ENCODE peak calls at places on chromosomes 7 and 10, in ten cellular contexts. O, D, T, P, X, E, Z, Q, R and V are unnamed samples.

GRCh38 chr10:79066460-79067240 is 2.1 kb upstream of the ZMIZ1 start:
- DNase-seq in O (peak), D (peak), T (peak), P (no peak), X (peak), E (no peak), Z (no peak), Q (no peak), R (peak), V (peak)

GRCh38 chr7:31119249-31119648 is 67.1 kb downstream of the ADCYAP1R1 start:
- DNase-seq in O (no peak), D (no peak), T (no peak), P (no peak), X (no peak), E (peak), Z (no peak), Q (no peak), R (no peak), V (no peak)

GRCh38 chr7:108045669-108046068 is 42.7 kb upstream of the LAMB1 start:
- DNase-seq in O (no peak), D (no peak), T (no peak), P (no peak), X (no peak), E (no peak), Z (no peak), Q (no peak), R (no peak), V (no peak)

GRCh38 chr7:128878226-128879105 is 15.8 kb downstream of the ATP6V1F start:
- DNase-seq in O (peak), D (no peak), T (no peak), P (no peak), X (no peak), E (no peak), Z (peak), Q (no peak), R (no peak), V (no peak)

GRCh38 chr10:112122827-112123226 is 60.7 kb downstream of the GPAM start:
- DNase-seq in O (no peak), D (no peak), T (no peak), P (no peak), X (no peak), E (no peak), Z (no peak), Q (no peak), R (no peak), V (no peak)

GRCh38 chr7:141920281-141920680 is 4.1 kb downstream of the OR9A4 start:
- DNase-seq in O (no peak), D (no peak), T (no peak), P (no peak), X (no peak), E (no peak), Z (no peak), Q (no peak), R (no peak), V (no peak)

GRCh38 chr7:18702071-18702829 is 206.7 kb downstream of the HDAC9 start:
- DNase-seq in O (no peak), D (no peak), T (no peak), P (no peak), X (peak), E (no peak), Z (no peak), Q (no peak), R (no peak), V (no peak)

GRCh38 chr7:102925962-102926825 is 13.4 kb downstream of the LRRC17 start:
- DNase-seq in O (no peak), D (no peak), T (no peak), P (no peak), X (peak), E (no peak), Z (no peak), Q (no peak), R (no peak), V (no peak)

GRCh38 chr10:43869669-43870322 is 221.1 kb upstream of the ZNF32 start:
- DNase-seq in O (no peak), D (no peak), T (no peak), P (no peak), X (no peak), E (no peak), Z (no peak), Q (no peak), R (no peak), V (no peak)

GRCh38 chr10:87818505-87819273 is 663 bp upstream of the ATAD1 start:
- DNase-seq in O (no peak), D (peak), T (peak), P (no peak), X (peak), E (peak), Z (no peak), Q (peak), R (no peak), V (peak)

GRCh38 chr7:87474533-87475358 is 734 bp downstream of the ABCB4 start:
- DNase-seq in O (no peak), D (no peak), T (no peak), P (no peak), X (no peak), E (no peak), Z (no peak), Q (peak), R (no peak), V (peak)

GRCh38 chr7:70392870-70393269 is 739.1 kb upstream of the GALNT17 start:
- DNase-seq in O (no peak), D (no peak), T (no peak), P (no peak), X (no peak), E (no peak), Z (no peak), Q (no peak), R (no peak), V (no peak)

GRCh38 chr7:95700917-95701316 is 71.4 kb upstream of the DYNC1I1 start:
- DNase-seq in O (no peak), D (no peak), T (no peak), P (no peak), X (peak), E (no peak), Z (no peak), Q (no peak), R (no peak), V (no peak)

GRCh38 chr7:153193144-153193595 is 433.6 kb downstream of the ACTR3B start:
- DNase-seq in O (peak), D (peak), T (no peak), P (no peak), X (peak), E (no peak), Z (peak), Q (no peak), R (no peak), V (peak)
- TF ChIP-seq CTCF in O (peak), D (no peak), T (no peak), P (peak), X (peak), E (no peak), Z (peak), Q (peak), R (peak), V (peak)

GRCh38 chr10:54826994-54827560 is 26.0 kb upstream of the PCDH15 start:
- DNase-seq in O (no peak), D (no peak), T (no peak), P (no peak), X (no peak), E (no peak), Z (no peak), Q (no peak), R (no peak), V (no peak)
- TF ChIP-seq CTCF in O (no peak), D (no peak), T (no peak), P (no peak), X (no peak), E (no peak), Z (no peak), Q (no peak), R (no peak), V (no peak)

GRCh38 chr7:134690016-134690415 is 43.4 kb downstream of the BPGM start:
- DNase-seq in O (no peak), D (peak), T (no peak), P (no peak), X (no peak), E (no peak), Z (no peak), Q (no peak), R (no peak), V (peak)
- TF ChIP-seq CTCF in O (peak), D (peak), T (no peak), P (peak), X (peak), E (no peak), Z (peak), Q (peak), R (peak), V (no peak)

GRCh38 chr10:85105614-85106013 is 777.2 kb downstream of the CCSER2 start:
- DNase-seq in O (no peak), D (peak), T (peak), P (no peak), X (peak), E (no peak), Z (no peak), Q (no peak), R (no peak), V (no peak)
- TF ChIP-seq CTCF in O (no peak), D (no peak), T (no peak), P (no peak), X (peak), E (no peak), Z (peak), Q (no peak), R (no peak), V (no peak)

DNA sequence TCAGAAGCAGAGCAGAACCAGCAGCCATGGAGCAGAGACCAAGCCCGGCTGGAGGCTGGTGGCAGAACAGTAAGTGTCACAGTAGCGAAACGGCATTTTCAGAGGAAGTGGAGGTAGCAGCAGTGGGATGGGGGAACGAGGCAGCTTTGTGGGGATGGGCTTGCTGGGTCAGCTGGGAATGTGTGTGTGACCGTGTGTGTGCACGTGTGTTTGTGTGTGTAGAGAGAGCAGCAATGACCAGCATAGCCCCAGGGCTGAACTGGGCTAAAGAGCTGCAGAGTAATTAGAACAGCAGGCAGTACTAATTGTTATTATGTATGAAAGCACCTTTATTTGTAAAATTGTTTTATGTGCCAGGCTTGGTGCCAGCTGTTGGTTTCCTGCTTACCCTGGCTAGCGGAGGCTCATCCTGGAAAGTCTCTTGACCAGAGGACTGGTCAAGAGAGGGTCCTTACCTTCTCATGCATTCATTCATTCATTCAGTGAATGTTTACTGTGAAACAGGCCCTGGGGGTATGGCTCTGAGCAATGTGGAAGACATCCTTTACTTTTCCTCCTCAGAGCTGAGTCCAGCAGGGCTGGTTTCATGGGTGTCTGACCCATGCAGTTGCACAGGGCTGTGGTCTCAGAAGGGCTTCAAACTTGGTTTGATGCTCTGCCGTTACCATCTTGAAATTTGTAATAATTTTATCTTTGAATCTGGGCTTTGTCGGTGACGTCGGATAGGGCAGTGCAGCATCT is 184.6 kb downstream of the SEC23IP start:
- DNase-seq in O (no peak), D (no peak), T (no peak), P (no peak), X (no peak), E (no peak), Z (no peak), Q (no peak), R (no peak), V (no peak)
- TF ChIP-seq CTCF in O (no peak), D (no peak), T (no peak), P (no peak), X (no peak), E (no peak), Z (no peak), Q (no peak), R (no peak), V (no peak)

GRCh38 chr10:46106410-46107255 is 60.6 kb upstream of the MSMB start:
- DNase-seq in O (peak), D (peak), T (peak), P (no peak), X (peak), E (peak), Z (peak), Q (no peak), R (no peak), V (peak)
- TF ChIP-seq CTCF in O (no peak), D (no peak), T (no peak), P (no peak), X (peak), E (no peak), Z (peak), Q (no peak), R (no peak), V (no peak)

DNA sequence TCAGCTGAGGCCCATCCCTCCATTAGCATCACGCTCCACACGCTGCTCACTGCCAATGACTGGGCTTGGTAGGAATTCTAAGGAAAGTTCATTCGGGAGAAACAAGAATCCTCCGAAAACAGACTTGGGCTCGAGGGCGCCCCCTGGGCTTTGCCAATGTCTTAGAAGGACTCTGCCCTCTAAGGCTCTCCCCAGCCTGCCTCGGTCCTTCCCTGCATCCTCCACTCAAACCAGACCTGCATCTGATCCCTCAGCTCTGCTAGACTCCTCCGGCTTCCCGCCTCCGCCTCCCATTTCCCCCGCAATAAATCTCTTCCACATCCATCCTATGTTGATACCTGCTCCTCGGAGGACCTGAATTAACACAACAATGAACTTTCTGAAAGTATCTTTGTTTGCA is 177.6 kb downstream of the PLPP4 start:
- DNase-seq in O (no peak), D (peak), T (no peak), P (no peak), X (peak), E (no peak), Z (no peak), Q (no peak), R (no peak), V (no peak)
- TF ChIP-seq CTCF in O (no peak), D (no peak), T (no peak), P (no peak), X (peak), E (no peak), Z (no peak), Q (peak), R (no peak), V (peak)

GRCh38 chr10:52308251-52309031 is 5.6 kb upstream of the DKK1 start:
- DNase-seq in O (peak), D (peak), T (peak), P (no peak), X (peak), E (no peak), Z (peak), Q (no peak), R (no peak), V (peak)
- TF ChIP-seq CTCF in O (peak), D (peak), T (peak), P (peak), X (peak), E (no peak), Z (peak), Q (peak), R (peak), V (peak)

DNA sequence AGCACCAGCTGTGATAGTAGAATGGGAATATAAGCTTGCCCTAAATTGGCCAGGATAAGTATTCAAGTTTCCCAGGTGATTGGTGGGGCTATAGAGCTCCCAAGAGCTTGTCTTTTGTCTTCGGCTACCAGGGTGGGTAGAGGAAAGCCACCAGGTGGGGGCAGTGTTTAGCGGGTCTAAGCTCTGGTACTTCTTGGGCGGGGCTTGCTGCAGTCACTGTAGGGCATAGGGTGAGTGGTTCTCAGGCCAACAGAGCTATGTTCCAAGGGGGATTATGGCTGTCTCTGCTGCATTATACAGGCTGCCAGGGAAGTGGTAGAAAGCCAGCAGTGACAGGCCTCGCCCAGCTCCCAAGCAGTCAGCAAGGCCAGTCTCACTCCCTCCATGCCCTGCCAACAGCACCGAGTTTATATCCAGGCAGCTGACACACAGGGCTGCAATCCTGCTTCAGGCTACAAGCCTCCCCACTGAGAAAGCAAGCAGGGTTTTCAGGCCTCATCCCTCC is 110.7 kb downstream of the ZNF467 start:
- DNase-seq in O (peak), D (peak), T (peak), P (no peak), X (peak), E (peak), Z (peak), Q (peak), R (no peak), V (peak)
- TF ChIP-seq CTCF in O (peak), D (peak), T (peak), P (peak), X (peak), E (no peak), Z (peak), Q (peak), R (peak), V (peak)